ENCODE peak calls at places on chromosomes 5 and 9, in nine cellular contexts. S is stomach, I is heart left ventricle, K is sigmoid colon, H is IMR-90, Y is right lobe of liver, M is adrenal gland, A is Peyer's patch, L is K562. Z is an unnamed sample.

GRCh38 chr9:37623267-37623666 is 27.5 kb upstream of the FRMPD1 start:
- DNase-seq in S (no peak), H (no peak), M (no peak), L (no peak), K (no peak), I (no peak), Y (no peak), A (no peak), Z (no peak)

GRCh38 chr5:14414615-14415515 is 166.7 kb upstream of the OTULINL start:
- DNase-seq in A (no peak), M (no peak), H (no peak), S (no peak), K (no peak), Y (no peak), I (no peak), L (no peak), Z (no peak)

GRCh38 chr5:17248999-17249634 is 31.7 kb downstream of the BASP1 start:
- DNase-seq in I (no peak), K (no peak), M (no peak), L (no peak), H (peak; percentile 99), Y (no peak), S (no peak), A (no peak), Z (no peak)

GRCh38 chr5:154829589-154830218 is 20.7 kb downstream of the FAXDC2 start:
- DNase-seq in K (peak; percentile 54), Y (no peak), I (no peak), S (peak; percentile 34), L (peak; percentile 10), M (no peak), A (peak; percentile 57), H (peak; percentile 60), Z (no peak)

GRCh38 chr9:132849168-132849831 is 28.8 kb downstream of the AK8 start:
- DNase-seq in H (no peak), A (no peak), K (peak; percentile 93), I (no peak), M (no peak), Y (no peak), L (no peak), S (peak; percentile 85), Z (no peak)

GRCh38 chr9:136231478-136232297 is 13.9 kb downstream of the QSOX2 start:
- DNase-seq in L (peak; percentile 62), H (no peak), K (no peak), I (no peak), M (no peak), A (no peak), Y (no peak), S (no peak), Z (no peak)

GRCh38 chr9:70610287-70610644 is 195.8 kb upstream of the KLF9 start:
- DNase-seq in Y (no peak), H (no peak), M (no peak), S (no peak), I (no peak), K (no peak), L (no peak), A (no peak), Z (no peak)

GRCh38 chr9:89806371-89807100 is 201.7 kb downstream of the GADD45G start:
- DNase-seq in I (no peak), A (no peak), H (peak; percentile 20), Y (no peak), S (no peak), K (no peak), M (no peak), L (no peak), Z (no peak)

GRCh38 chr9:1837453-1838084 is 177.6 kb upstream of the SMARCA2 start:
- DNase-seq in I (no peak), K (no peak), L (peak; percentile 33), A (no peak), M (no peak), S (no peak), Y (no peak), H (peak; percentile 1), Z (peak; percentile 17)

GRCh38 chr9:135074354-135075233 is 12.9 kb upstream of the OLFM1 start:
- DNase-seq in S (peak; percentile 11), M (peak; percentile 17), Y (peak; percentile 38), I (no peak), A (peak; percentile 8), H (no peak), K (peak; percentile 57), L (no peak), Z (no peak)

GRCh38 chr9:4814913-4815312 is 22.2 kb downstream of the RCL1 start:
- DNase-seq in I (no peak), K (no peak), Y (no peak), L (no peak), A (no peak), S (no peak), H (no peak), M (no peak), Z (no peak)

GRCh38 chr5:140108093-140109049 is 5.5 kb upstream of the PURA start:
- DNase-seq in L (no peak), A (peak; percentile 67), M (peak; percentile 49), Y (peak; percentile 51), S (peak; percentile 41), I (peak; percentile 54), H (no peak), K (peak; percentile 66), Z (peak; percentile 89)

GRCh38 chr9:136671646-136672430 is 9.1 kb downstream of the EGFL7 start:
- DNase-seq in K (no peak), M (no peak), I (no peak), L (peak; percentile 62), S (no peak), A (peak; percentile 77), Y (no peak), H (no peak), Z (peak; percentile 55)

GRCh38 chr9:108386859-108387384 is 468.9 kb downstream of the ACTL7B start:
- DNase-seq in K (no peak), I (no peak), Y (no peak), A (no peak), H (peak; percentile 85), L (no peak), M (no peak), S (no peak), Z (no peak)

DNA sequence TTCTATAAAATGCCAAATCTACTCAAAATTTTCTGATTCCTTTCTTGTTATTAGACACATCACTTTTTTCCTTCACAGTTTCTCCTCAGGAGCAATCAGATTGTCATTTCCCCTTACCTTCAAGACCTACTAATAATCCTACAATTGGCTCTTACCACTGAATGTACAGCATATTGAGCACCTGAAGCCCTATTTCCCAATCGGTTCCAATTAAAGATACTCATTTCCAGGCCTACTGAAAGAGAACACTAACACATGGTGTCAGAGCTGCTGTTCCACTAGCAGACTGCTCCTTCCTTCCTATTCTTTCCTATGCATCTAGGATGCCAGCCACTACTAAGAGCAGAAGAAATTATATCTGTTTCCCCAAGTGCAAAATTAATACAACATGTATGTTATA is 34.6 kb downstream of the SKIC3 start:
- DNase-seq in L (no peak), I (no peak), M (no peak), A (no peak), Y (no peak), H (no peak), K (no peak), S (no peak), Z (no peak)
- H3K36me3 ChIP-seq in L (peaks cover 76% of the 10 kb centered on the region), I (peaks cover 2% of the 10 kb centered on the region), M (peaks cover 50% of the 10 kb centered on the region), A (no peaks in the 10 kb centered on the region), Y (no peaks in the 10 kb centered on the region), H (peaks cover 13% of the 10 kb centered on the region), K (peaks cover 12% of the 10 kb centered on the region), S (peaks cover 96% of the 10 kb centered on the region), Z (no peaks in the 10 kb centered on the region)

GRCh38 chr9:125649826-125650225 is 57.2 kb downstream of the MAPKAP1 start:
- DNase-seq in K (no peak), H (no peak), M (no peak), S (no peak), I (no peak), A (no peak), L (no peak), Y (no peak), Z (no peak)
- TF ChIP-seq POLR2A in K (no peak), H (no peak), M (no peak), S (no peak), I (no peak), A (no peak), L (no peak), Y (no peak), Z (no peak)

DNA sequence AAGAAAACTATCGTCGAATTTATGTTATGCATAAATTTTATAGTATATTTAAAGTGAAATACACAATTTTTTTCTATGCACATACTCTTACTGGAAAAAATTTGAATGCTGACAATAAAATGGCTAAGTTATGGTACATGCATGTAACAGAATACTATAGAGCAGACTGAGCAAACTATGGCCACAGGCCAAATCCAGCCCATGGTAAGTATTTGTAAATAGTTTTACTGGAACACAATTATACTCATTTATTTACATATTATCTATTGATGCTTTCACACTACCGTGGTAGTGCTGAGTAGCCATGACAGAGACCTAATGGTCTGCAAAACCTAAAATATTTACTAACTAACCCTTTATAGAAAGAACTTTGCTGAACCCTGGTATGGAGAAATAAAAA is 45.7 kb downstream of the TEX10 start:
- DNase-seq in S (no peak), L (no peak), H (no peak), I (no peak), Y (no peak), M (no peak), A (no peak), K (no peak), Z (no peak)
- H3K36me3 ChIP-seq in S (peaks cover 73% of the 10 kb centered on the region), L (peaks cover 93% of the 10 kb centered on the region), H (peaks cover 8% of the 10 kb centered on the region), I (no peaks in the 10 kb centered on the region), Y (no peaks in the 10 kb centered on the region), M (peaks cover 5% of the 10 kb centered on the region), A (no peaks in the 10 kb centered on the region), K (peaks cover 12% of the 10 kb centered on the region), Z (no peaks in the 10 kb centered on the region)

DNA sequence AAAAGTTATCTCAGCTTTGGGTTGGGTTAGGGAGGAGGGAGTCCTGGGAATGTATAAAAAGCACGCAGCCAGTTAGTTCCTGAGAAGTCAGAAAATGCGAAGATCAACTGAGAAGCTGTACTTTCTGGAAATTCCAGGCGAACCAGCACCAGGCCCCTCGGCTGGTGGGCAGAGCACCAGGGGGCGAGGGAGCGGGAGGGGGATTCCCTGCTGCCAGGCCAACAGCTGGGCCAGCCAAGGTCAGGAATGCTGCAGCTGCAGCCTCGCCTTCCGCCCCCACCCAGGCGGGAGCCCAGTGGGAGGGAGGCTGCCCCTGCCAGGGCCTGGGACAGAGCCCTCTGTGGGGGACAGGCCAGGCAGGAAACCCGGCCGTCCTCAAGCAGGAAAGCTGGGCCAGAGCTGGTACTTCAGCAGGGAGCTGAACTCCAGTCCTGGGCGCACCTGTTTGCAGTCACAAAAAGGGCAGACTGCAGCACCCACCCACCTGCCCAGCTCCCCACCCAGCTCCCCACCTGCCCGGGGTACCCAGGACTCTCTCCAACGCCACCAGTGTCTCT is 35.5 kb downstream of the VAV2 start:
- DNase-seq in Y (no peak), M (no peak), K (no peak), H (peak; percentile 37), I (peak; percentile 55), S (no peak), L (no peak), A (no peak), Z (peak; percentile 86)
- TF ChIP-seq POLR2A in Y (no peak), M (no peak), K (no peak), H (no peak), I (no peak), S (no peak), L (no peak), A (no peak), Z (peak; percentile 28)

GRCh38 chr9:92310562-92310961 is 14.6 kb downstream of the NOL8 start:
- DNase-seq in H (peak; percentile 25), M (no peak), Y (no peak), A (no peak), I (no peak), S (no peak), K (no peak), L (no peak), Z (no peak)
- H3K36me3 ChIP-seq in H (peaks cover 29% of the 10 kb centered on the region), M (peaks cover 54% of the 10 kb centered on the region), Y (no peaks in the 10 kb centered on the region), A (peaks cover 3% of the 10 kb centered on the region), I (no peaks in the 10 kb centered on the region), S (peaks cover 88% of the 10 kb centered on the region), K (peaks cover 36% of the 10 kb centered on the region), L (peaks cover 94% of the 10 kb centered on the region), Z (peaks cover 22% of the 10 kb centered on the region)